ENCODE peak calls at places on chromosomes 6 and 20, in seven cellular contexts. U, F, Y, Q, I, R and S are unnamed samples.

GRCh38 chr20:56859039-56859750 is 230.1 kb downstream of the TFAP2C start:
- DNase-seq in U (no peak), F (no peak), Y (no peak), Q (no peak), I (no peak), R (no peak), S (no peak)

GRCh38 chr20:52242237-52243230 is 51.0 kb upstream of the ZFP64 start:
- DNase-seq in U (no peak), F (no peak), Y (no peak), Q (peak; percentile 14), I (no peak), R (no peak), S (no peak)

GRCh38 chr20:48189177-48189576 is 403.9 kb upstream of the SULF2 start:
- DNase-seq in U (no peak), F (no peak), Y (no peak), Q (peak; percentile 28), I (no peak), R (peak; percentile 12), S (no peak)

GRCh38 chr20:58651823-58652605 is 931 bp downstream of the STX16 start:
- DNase-seq in U (peak; percentile 74), F (peak; percentile 36), Y (peak; percentile 33), Q (peak; percentile 72), I (peak; percentile 37), R (no peak), S (peak; percentile 46)

GRCh38 chr6:55040102-55040848 is 134.0 kb upstream of the HCRTR2 start:
- DNase-seq in U (no peak), F (no peak), Y (no peak), Q (no peak), I (no peak), R (no peak), S (no peak)

GRCh38 chr20:5720696-5721095 is 29.5 kb upstream of the SHLD1 start:
- DNase-seq in U (no peak), F (no peak), Y (no peak), Q (no peak), I (no peak), R (no peak), S (no peak)

GRCh38 chr6:85044336-85044735 is 279.9 kb upstream of the TBX18 start:
- DNase-seq in U (no peak), F (no peak), Y (no peak), Q (no peak), I (no peak), R (no peak), S (no peak)

GRCh38 chr20:53291548-53291947 is 302.1 kb downstream of the ZNF217 start:
- DNase-seq in U (no peak), F (no peak), Y (no peak), Q (no peak), I (no peak), R (peak; percentile 7), S (no peak)

GRCh38 chr20:40703981-40704530 is 15.0 kb upstream of the MAFB start:
- DNase-seq in U (no peak), F (no peak), Y (no peak), Q (no peak), I (no peak), R (no peak), S (no peak)

GRCh38 chr6:137823826-137824501 is 43.1 kb upstream of the TNFAIP3 start:
- DNase-seq in U (peak; percentile 65), F (peak; percentile 52), Y (no peak), Q (no peak), I (no peak), R (no peak), S (peak; percentile 27)

GRCh38 chr6:28488916-28489365 is 26.7 kb downstream of the GPX6 start:
- DNase-seq in U (no peak), F (peak; percentile 59), Y (no peak), Q (no peak), I (no peak), R (peak; percentile 72), S (no peak)

GRCh38 chr6:22001336-22002027 is 295.4 kb downstream of the PRL start:
- DNase-seq in U (no peak), F (no peak), Y (no peak), Q (no peak), I (no peak), R (no peak), S (no peak)

GRCh38 chr6:163264662-163265035 is 149.9 kb upstream of the QKI start:
- DNase-seq in U (no peak), F (no peak), Y (no peak), Q (no peak), I (no peak), R (no peak), S (no peak)
- TF ChIP-seq POLR2A in U (no peak), F (no peak), Y (no peak), Q (no peak), I (no peak), R (no peak), S (no peak)

DNA sequence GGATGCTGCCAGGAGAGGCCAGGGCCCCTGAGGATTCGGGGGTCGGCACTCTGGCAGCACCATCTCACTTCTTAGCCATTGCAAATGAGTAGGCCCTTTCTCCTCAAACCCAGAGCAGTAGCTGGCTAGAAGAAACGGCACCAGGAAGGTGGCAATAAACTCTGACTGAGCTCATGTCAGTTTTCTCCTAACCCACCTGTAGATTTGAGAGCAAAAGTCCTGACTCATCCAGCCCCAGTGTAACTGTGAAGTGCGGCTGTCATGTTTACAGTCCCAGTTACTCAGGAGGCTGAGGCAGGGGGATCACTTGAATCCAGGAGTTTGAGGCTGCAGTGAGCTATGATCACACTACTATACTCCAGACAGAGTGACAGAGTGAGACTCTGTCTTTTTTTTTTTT is 35.8 kb downstream of the ZC3H12D start:
- DNase-seq in U (no peak), F (no peak), Y (no peak), Q (no peak), I (no peak), R (no peak), S (no peak)
- H3K4me3 ChIP-seq in U (no peak overlapping the region), F (no peak overlapping the region), Y (no peak overlapping the region), Q (no peak overlapping the region), I (no peak overlapping the region), R (no peak overlapping the region), S (no peak overlapping the region)

GRCh38 chr20:50663095-50663821 is 28.1 kb downstream of the RIPOR3 start:
- DNase-seq in U (no peak), F (no peak), Y (peak; percentile 60), Q (no peak), I (no peak), R (peak; percentile 36), S (peak; percentile 58)
- H3K4me1 ChIP-seq in U (peaks cover 14% of the 10 kb centered on the region), F (peaks cover 24% of the 10 kb centered on the region), Y (peaks cover 58% of the 10 kb centered on the region), Q (peaks cover 42% of the 10 kb centered on the region), I (peaks cover 9% of the 10 kb centered on the region), R (peaks cover 26% of the 10 kb centered on the region), S (peaks cover 19% of the 10 kb centered on the region)

GRCh38 chr6:1190361-1190760 is 121.5 kb upstream of the FOXQ1 start:
- DNase-seq in U (no peak), F (no peak), Y (no peak), Q (peak; percentile 7), I (no peak), R (no peak), S (peak; percentile 88)
- TF ChIP-seq POLR2A in U (no peak), F (no peak), Y (no peak), Q (no peak), I (no peak), R (no peak), S (peak; percentile 24)